ENCODE peak calls at places on chromosome 21, in eight cellular contexts. V, L, Z, D, N, M, H and C are unnamed samples.

GRCh38 chr21:17848228-17848627 is 29.1 kb upstream of the C21orf91 start:
- DNase-seq in V (no peak), L (no peak), Z (peak), D (peak), N (no peak), M (peak), H (no peak), C (no peak)

GRCh38 chr21:16587671-16588379 is 858.0 kb downstream of the USP25 start:
- DNase-seq in V (no peak), L (no peak), Z (peak), D (peak), N (no peak), M (no peak), H (no peak), C (no peak)

GRCh38 chr21:14403681-14404318 is 20.9 kb upstream of the HSPA13 start:
- DNase-seq in V (peak), L (no peak), Z (peak), D (peak), N (no peak), M (no peak), H (no peak), C (no peak)

GRCh38 chr21:34282223-34282622 is 81.6 kb upstream of the KCNE2 start:
- DNase-seq in V (no peak), L (no peak), Z (peak), D (no peak), N (no peak), M (no peak), H (no peak), C (no peak)

GRCh38 chr21:34018910-34019309 is 54.5 kb upstream of the MRPS6 start:
- DNase-seq in V (no peak), L (no peak), Z (no peak), D (no peak), N (peak), M (no peak), H (no peak), C (no peak)

GRCh38 chr21:32572574-32573420 is 12.5 kb downstream of the TCP10L start:
- DNase-seq in V (no peak), L (no peak), Z (no peak), D (no peak), N (no peak), M (no peak), H (no peak), C (no peak)

GRCh38 chr21:25682382-25682781 is 43.3 kb downstream of the JAM2 start:
- DNase-seq in V (no peak), L (no peak), Z (no peak), D (no peak), N (no peak), M (no peak), H (no peak), C (no peak)

GRCh38 chr21:28132713-28133112 is 860.0 kb downstream of the LTN1 start:
- DNase-seq in V (no peak), L (no peak), Z (peak), D (no peak), N (no peak), M (no peak), H (no peak), C (no peak)

GRCh38 chr21:21907271-21907670 is 909.1 kb downstream of the NCAM2 start:
- DNase-seq in V (no peak), L (no peak), Z (no peak), D (no peak), N (no peak), M (no peak), H (no peak), C (no peak)

GRCh38 chr21:30209571-30209970 is 6.3 kb downstream of the CLDN8 start:
- DNase-seq in V (no peak), L (no peak), Z (no peak), D (no peak), N (no peak), M (no peak), H (no peak), C (no peak)
- TF ChIP-seq CTCF in V (no peak), L (no peak), Z (no peak), D (no peak), N (no peak), M (no peak), H (no peak), C (no peak)

DNA sequence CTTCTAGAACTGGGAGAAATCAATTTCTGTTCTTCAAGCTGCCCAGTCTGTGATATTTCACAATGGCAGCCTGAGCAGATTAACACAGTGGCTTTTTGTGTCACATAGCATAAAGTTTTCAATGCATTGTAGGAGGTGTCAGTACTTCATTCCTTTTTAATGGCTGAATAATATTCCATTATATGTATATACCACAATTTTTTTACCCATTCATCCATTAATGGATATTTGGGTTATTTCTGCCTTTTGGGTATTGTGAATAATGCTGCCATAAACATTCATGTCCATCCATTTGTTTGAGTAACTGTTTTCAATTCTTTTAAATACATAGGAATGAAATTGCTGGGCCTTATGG is 191.5 kb downstream of the SETD4 start:
- DNase-seq in V (no peak), L (no peak), Z (no peak), D (no peak), N (no peak), M (no peak), H (no peak), C (no peak)
- TF ChIP-seq CTCF in V (no peak), L (no peak), Z (no peak), D (no peak), N (no peak), M (no peak), H (no peak), C (no peak)

GRCh38 chr21:44012474-44013379 is 618 bp downstream of the TRAPPC10 start:
- DNase-seq in V (peak), L (peak), Z (peak), D (peak), N (peak), M (peak), H (no peak), C (no peak)
- TF ChIP-seq CTCF in V (no peak), L (no peak), Z (peak), D (no peak), N (peak), M (peak), H (no peak), C (no peak)

DNA sequence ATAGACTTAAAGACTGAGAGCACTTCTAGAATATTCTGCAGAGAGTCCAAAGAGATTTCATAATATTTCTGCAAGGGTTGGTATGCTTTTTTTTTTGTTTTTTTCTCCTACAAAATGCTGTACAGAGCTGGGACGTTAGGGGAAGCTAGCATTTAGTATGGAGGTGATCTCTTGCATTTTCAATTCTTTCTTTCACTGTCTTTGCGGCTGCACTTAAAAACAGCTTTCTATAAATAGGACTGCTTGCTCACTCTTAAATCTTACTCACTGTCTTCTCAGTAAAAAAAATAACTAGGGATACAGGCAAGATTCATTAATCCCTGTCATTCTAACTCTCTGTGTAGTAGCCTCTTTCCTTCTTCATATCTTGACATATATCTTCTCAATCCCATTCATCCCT is 7.4 kb downstream of the DSCAM start:
- DNase-seq in V (no peak), L (no peak), Z (no peak), D (no peak), N (no peak), M (no peak), H (no peak), C (no peak)
- TF ChIP-seq CTCF in V (no peak), L (no peak), Z (no peak), D (no peak), N (no peak), M (no peak), H (no peak), C (no peak)

GRCh38 chr21:35314896-35315582 is 265.9 kb upstream of the RUNX1 start:
- DNase-seq in V (no peak), L (no peak), Z (peak), D (peak), N (no peak), M (no peak), H (no peak), C (no peak)

GRCh38 chr21:35319684-35320083 is 270.6 kb upstream of the RUNX1 start:
- DNase-seq in V (no peak), L (no peak), Z (no peak), D (no peak), N (no peak), M (no peak), H (no peak), C (no peak)

GRCh38 chr21:35321322-35322200 is 272.5 kb upstream of the RUNX1 start:
- DNase-seq in V (no peak), L (no peak), Z (no peak), D (no peak), N (no peak), M (no peak), H (no peak), C (no peak)

GRCh38 chr21:35316456-35316855 is 267.4 kb upstream of the RUNX1 start:
- DNase-seq in V (no peak), L (no peak), Z (no peak), D (no peak), N (no peak), M (no peak), H (no peak), C (no peak)

DNA sequence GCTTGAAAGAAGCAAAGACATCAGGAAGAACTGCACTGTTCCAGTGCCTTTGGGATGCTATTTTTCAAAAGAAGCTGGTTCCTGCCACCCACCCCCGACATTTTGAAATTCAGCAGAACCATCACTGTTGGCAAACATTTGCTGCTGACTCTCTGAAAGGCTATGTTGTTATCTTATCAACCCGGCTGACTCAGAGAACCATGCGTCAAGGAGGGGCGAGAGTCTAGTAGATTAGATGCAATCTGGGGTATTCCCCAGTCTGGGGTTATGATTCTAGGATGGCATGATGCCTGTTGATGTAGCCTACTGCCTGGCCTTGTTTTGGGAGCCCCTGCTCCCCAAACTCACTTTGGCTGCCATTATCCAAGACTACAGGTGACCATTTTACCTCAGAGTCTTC is 267.8 kb upstream of the RUNX1 start:
- DNase-seq in V (no peak), L (no peak), Z (peak), D (peak), N (no peak), M (no peak), H (no peak), C (peak)
- TF ChIP-seq CTCF in V (no peak), L (no peak), Z (no peak), D (no peak), N (no peak), M (no peak), H (no peak), C (no peak)

DNA sequence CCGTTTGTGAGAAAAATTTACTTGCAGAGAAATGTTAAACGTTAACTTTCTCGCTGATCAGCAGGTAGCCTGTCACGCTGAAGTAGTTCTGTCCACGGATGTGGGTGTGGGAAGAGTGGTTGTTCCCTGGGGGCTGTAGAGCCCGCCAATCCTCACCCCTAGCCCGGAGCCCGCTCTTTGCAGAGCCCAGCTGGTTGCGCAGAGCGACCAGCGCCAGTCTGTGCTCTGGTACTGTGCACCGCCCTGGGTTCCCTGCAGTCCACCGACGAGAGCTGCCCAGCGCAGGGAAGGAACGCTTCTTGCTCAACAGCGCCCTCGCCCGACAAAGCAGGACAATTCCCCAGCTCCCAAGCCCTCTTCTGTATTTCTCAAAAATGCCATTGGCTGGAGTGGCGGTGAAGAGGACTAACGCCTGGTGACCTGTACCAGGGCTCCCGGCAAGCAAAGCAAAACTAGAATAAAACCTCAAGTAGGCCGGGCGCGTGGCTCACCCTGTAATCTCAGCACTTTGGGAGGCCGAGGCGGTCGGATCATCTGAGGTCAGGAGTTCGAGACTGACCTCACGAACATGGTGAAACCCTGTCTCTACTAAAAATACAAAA is 3.3 kb downstream of the RIPPLY3 start:
- DNase-seq in V (peak), L (peak), Z (peak), D (peak), N (peak), M (peak), H (peak), C (peak)
- TF ChIP-seq CTCF in V (peak), L (peak), Z (peak), D (peak), N (peak), M (peak), H (peak), C (no peak)

GRCh38 chr21:42574234-42575027 is 60.8 kb downstream of the SLC37A1 start:
- DNase-seq in V (peak), L (no peak), Z (peak), D (no peak), N (peak), M (no peak), H (no peak), C (no peak)
- TF ChIP-seq CTCF in V (peak), L (no peak), Z (peak), D (peak), N (no peak), M (no peak), H (no peak), C (no peak)

GRCh38 chr21:23694396-23694795 is 1912.9 kb downstream of the MRPL39 start:
- DNase-seq in V (peak), L (no peak), Z (no peak), D (no peak), N (no peak), M (no peak), H (no peak), C (no peak)
- TF ChIP-seq CTCF in V (no peak), L (no peak), Z (no peak), D (no peak), N (no peak), M (no peak), H (no peak), C (no peak)